ENCODE peak calls at places on chromosomes 2 and 18, in five cellular contexts. F, U, Z, E and C are unnamed samples.

GRCh38 chr2:235666240-235666781 is 172.5 kb downstream of the AGAP1 start:
- DNase-seq in F (peak), U (no peak), Z (no peak), E (peak), C (no peak)

GRCh38 chr2:46177461-46178089 is 119.6 kb upstream of the EPAS1 start:
- DNase-seq in F (no peak), U (no peak), Z (peak), E (no peak), C (no peak)

GRCh38 chr2:229084467-229084866 is 186.6 kb downstream of the PID1 start:
- DNase-seq in F (no peak), U (no peak), Z (no peak), E (no peak), C (peak)

GRCh38 chr2:75602724-75603342 is 42.1 kb upstream of the EVA1A start:
- DNase-seq in F (peak), U (no peak), Z (no peak), E (no peak), C (no peak)

GRCh38 chr2:235911633-235912032 is 256.6 kb downstream of the GBX2 start:
- DNase-seq in F (no peak), U (no peak), Z (no peak), E (no peak), C (peak)

GRCh38 chr2:141041281-141041680 is 1089.5 kb downstream of the LRP1B start:
- DNase-seq in F (no peak), U (no peak), Z (no peak), E (no peak), C (no peak)

GRCh38 chr2:173258704-173259103 is 96.0 kb upstream of the CDCA7 start:
- DNase-seq in F (no peak), U (no peak), Z (no peak), E (no peak), C (no peak)

GRCh38 chr2:215895330-215895729 is 118.0 kb downstream of the MREG start:
- DNase-seq in F (no peak), U (no peak), Z (no peak), E (no peak), C (no peak)

GRCh38 chr2:67790622-67791021 is 272.2 kb downstream of the C1D start:
- DNase-seq in F (no peak), U (no peak), Z (no peak), E (no peak), C (no peak)

GRCh38 chr2:73175663-73176204 is 26.6 kb upstream of the NOTO start:
- DNase-seq in F (no peak), U (no peak), Z (peak), E (peak), C (peak)

GRCh38 chr2:238406222-238406997 is 20.3 kb upstream of the ASB1 start:
- DNase-seq in F (no peak), U (no peak), Z (no peak), E (no peak), C (peak)

GRCh38 chr2:18611184-18611583 is 21.8 kb upstream of the NT5C1B start:
- DNase-seq in F (no peak), U (no peak), Z (no peak), E (no peak), C (no peak)

GRCh38 chr18:73462092-73462491 is 594.3 kb upstream of the NETO1 start:
- DNase-seq in F (no peak), U (no peak), Z (no peak), E (peak), C (no peak)

GRCh38 chr2:197838036-197838435 is 33.6 kb downstream of the PLCL1 start:
- DNase-seq in F (no peak), U (no peak), Z (no peak), E (no peak), C (no peak)

GRCh38 chr2:202122167-202122540 is 49.1 kb downstream of the KIAA2012 start:
- DNase-seq in F (no peak), U (no peak), Z (no peak), E (no peak), C (no peak)

GRCh38 chr2:168525020-168525419 is 68.9 kb downstream of the CERS6 start:
- DNase-seq in F (no peak), U (no peak), Z (no peak), E (no peak), C (peak)

GRCh38 chr18:79912994-79913831 is 38.2 kb downstream of the SLC66A2 start:
- DNase-seq in F (no peak), U (no peak), Z (peak), E (no peak), C (no peak)

GRCh38 chr2:205060269-205060668 is 515.0 kb downstream of the PARD3B start:
- DNase-seq in F (peak), U (no peak), Z (no peak), E (no peak), C (no peak)

GRCh38 chr2:221205103-221205502 is 367.0 kb downstream of the EPHA4 start:
- DNase-seq in F (no peak), U (no peak), Z (no peak), E (no peak), C (no peak)

GRCh38 chr18:78497641-78498040 is 482.0 kb upstream of the SALL3 start:
- DNase-seq in F (no peak), U (no peak), Z (peak), E (no peak), C (no peak)

GRCh38 chr2:209451209-209451822 is 27.5 kb downstream of the MAP2 start:
- DNase-seq in F (no peak), U (no peak), Z (no peak), E (no peak), C (no peak)

GRCh38 chr18:57793630-57793986 is 9.5 kb downstream of the ATP8B1 start:
- DNase-seq in F (no peak), U (no peak), Z (no peak), E (no peak), C (no peak)

GRCh38 chr18:59198215-59198614 is 21.7 kb upstream of the GRP start:
- DNase-seq in F (no peak), U (no peak), Z (no peak), E (no peak), C (peak)

GRCh38 chr2:168212866-168213265 is 34.5 kb downstream of the STK39 start:
- DNase-seq in F (no peak), U (no peak), Z (no peak), E (no peak), C (no peak)

GRCh38 chr2:6906165-6906751 is 11.0 kb upstream of the RNF144A start:
- DNase-seq in F (no peak), U (no peak), Z (no peak), E (no peak), C (no peak)

GRCh38 chr2:66433945-66434678 is 813 bp upstream of the MEIS1 start:
- DNase-seq in F (peak), U (no peak), Z (peak), E (peak), C (no peak)

GRCh38 chr18:79927597-79928562 is 23.6 kb downstream of the SLC66A2 start:
- DNase-seq in F (no peak), U (no peak), Z (peak), E (no peak), C (peak)

GRCh38 chr2:39266139-39266805 is 22.5 kb upstream of the CDKL4 start:
- DNase-seq in F (no peak), U (no peak), Z (no peak), E (no peak), C (no peak)

GRCh38 chr18:79317718-79318117 is 78.0 kb upstream of the NFATC1 start:
- DNase-seq in F (no peak), U (no peak), Z (no peak), E (no peak), C (no peak)

GRCh38 chr2:111209045-111209514 is 88.4 kb downstream of the BCL2L11 start:
- DNase-seq in F (no peak), U (no peak), Z (no peak), E (no peak), C (no peak)

GRCh38 chr2:216768908-216769401 is 73.6 kb upstream of the IGFBP5 start:
- DNase-seq in F (no peak), U (no peak), Z (no peak), E (no peak), C (no peak)

GRCh38 chr2:85997016-85997970 is 108.4 kb downstream of the POLR1A start:
- DNase-seq in F (no peak), U (no peak), Z (peak), E (peak), C (no peak)

GRCh38 chr2:104434363-104434792 is 419.5 kb upstream of the POU3F3 start:
- DNase-seq in F (no peak), U (no peak), Z (no peak), E (no peak), C (no peak)

GRCh38 chr18:41600693-41601391 is 354.2 kb upstream of the PIK3C3 start:
- DNase-seq in F (no peak), U (no peak), Z (no peak), E (no peak), C (no peak)

GRCh38 chr2:234564719-234565118 is 67.8 kb upstream of the ARL4C start:
- DNase-seq in F (no peak), U (no peak), Z (no peak), E (no peak), C (no peak)

GRCh38 chr2:174873457-174873856 is 109.2 kb upstream of the CHRNA1 start:
- DNase-seq in F (no peak), U (no peak), Z (no peak), E (no peak), C (no peak)

GRCh38 chr18:77205769-77206168 is 43.9 kb upstream of the GALR1 start:
- DNase-seq in F (no peak), U (no peak), Z (no peak), E (no peak), C (no peak)

GRCh38 chr18:77208969-77209368 is 40.7 kb upstream of the GALR1 start:
- DNase-seq in F (no peak), U (no peak), Z (no peak), E (peak), C (no peak)

GRCh38 chr18:77206676-77207370 is 42.8 kb upstream of the GALR1 start:
- DNase-seq in F (no peak), U (no peak), Z (no peak), E (peak), C (no peak)

GRCh38 chr18:77209587-77209986 is 40.1 kb upstream of the GALR1 start:
- DNase-seq in F (no peak), U (no peak), Z (no peak), E (no peak), C (no peak)

DNA sequence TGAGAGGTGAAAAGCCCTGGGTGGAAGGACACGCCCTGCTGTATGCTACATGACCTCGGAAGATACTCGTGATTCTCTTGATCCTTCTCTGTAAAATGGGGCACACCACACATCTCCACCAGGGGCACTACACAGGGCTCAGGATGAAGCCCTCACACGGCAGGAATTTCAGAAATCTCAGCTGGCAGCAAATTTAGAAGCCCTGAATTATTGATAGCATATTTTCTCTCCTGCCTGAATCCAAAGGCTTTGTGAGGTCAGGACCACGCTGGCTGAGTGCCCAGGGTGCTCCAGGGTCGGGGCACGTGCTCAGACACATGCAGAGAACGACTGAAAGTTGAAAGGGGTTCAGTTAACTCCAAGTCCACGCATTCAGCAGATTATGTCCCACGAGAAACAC is 42.1 kb upstream of the GALR1 start:
- DNase-seq in F (peak), U (no peak), Z (no peak), E (peak), C (peak)
- TF ChIP-seq CTCF in F (peak), U (peak), Z (peak), E (peak), C (no peak)

GRCh38 chr2:33022989-33023731 is 76.4 kb downstream of the LTBP1 start:
- DNase-seq in F (peak), U (no peak), Z (no peak), E (no peak), C (no peak)
- TF ChIP-seq POLR2A in F (no peak), U (no peak), Z (no peak), E (no peak), C (no peak)

GRCh38 chr2:97748397-97748796 is 35.0 kb downstream of the ZAP70 start:
- DNase-seq in F (peak), U (no peak), Z (peak), E (peak), C (no peak)
- TF ChIP-seq CTCF in F (peak), U (peak), Z (peak), E (peak), C (no peak)

DNA sequence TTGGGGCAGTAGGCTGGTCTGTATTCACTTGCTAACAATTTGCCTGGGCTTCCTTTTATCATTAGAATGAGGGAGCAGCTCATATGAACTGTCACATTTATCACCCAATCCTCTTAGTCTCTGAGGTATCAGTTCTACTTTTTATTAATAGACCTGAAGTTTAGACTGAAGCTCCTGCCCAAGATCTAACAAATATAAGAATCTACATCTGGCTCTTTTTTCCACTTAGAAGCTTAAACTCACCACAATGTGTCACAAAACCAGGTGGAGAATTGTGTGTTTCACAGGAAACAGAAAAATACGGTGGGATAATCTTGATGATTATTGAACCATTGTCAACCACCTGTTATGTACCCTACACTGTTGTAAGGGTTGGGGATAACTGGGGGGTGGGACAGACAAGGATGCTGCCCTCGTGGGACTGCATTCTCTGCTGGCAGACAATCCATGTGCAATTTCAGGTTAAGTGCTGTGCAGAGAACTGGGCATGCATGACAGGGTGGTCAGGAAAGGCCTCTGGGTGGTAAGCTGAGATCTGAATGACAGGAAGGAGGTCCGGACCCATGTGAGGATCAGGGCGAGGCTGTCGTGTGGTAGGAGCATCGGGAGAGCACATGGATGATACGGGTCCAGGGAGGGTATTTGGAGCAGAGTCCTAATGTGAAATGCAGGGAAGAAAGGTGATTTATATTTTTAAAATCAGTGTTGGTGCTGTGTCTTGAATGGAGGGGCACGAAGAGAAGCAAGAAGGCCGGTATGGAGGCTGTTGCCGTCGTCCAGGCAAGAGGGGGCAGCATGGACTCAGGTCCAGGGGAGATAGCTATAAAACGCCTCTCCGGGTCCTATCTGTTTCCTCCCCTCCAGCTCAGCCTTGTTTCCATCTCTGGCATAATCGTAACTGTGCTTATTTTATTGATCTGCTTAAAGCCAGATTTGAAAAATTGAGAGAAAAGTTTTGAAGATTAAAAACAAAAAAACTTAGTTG is 17.6 kb downstream of the MYL12B start:
- DNase-seq in F (no peak), U (no peak), Z (no peak), E (no peak), C (no peak)
- TF ChIP-seq POLR2A in F (no peak), U (no peak), Z (no peak), E (no peak), C (no peak)

DNA sequence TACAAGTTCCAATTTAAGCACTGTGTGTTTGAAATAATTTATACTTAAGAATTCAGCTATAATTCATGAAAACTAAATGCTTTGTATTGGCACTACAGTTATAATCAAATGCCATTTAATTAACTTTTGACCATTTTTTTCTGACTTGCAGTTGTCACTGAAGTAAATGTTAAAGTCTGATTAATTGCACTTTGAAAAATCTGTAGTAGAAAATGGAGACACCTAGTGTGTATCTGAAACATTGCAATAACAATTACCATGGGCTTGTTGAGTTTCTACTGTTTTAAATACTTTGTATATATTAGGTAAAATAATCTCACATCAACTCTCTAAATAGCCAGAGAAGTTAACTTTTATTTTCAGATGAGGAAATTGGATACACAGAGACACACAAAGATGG is 458.6 kb upstream of the FSIP2 start:
- DNase-seq in F (peak), U (no peak), Z (no peak), E (no peak), C (no peak)
- TF ChIP-seq CTCF in F (peak), U (peak), Z (no peak), E (no peak), C (no peak)

GRCh38 chr2:36966370-36967235 is at the start of gene STRN:
- DNase-seq in F (peak), U (peak), Z (peak), E (peak), C (peak)
- TF ChIP-seq POLR2A in F (peak), U (peak), Z (peak), E (peak), C (no peak)

DNA sequence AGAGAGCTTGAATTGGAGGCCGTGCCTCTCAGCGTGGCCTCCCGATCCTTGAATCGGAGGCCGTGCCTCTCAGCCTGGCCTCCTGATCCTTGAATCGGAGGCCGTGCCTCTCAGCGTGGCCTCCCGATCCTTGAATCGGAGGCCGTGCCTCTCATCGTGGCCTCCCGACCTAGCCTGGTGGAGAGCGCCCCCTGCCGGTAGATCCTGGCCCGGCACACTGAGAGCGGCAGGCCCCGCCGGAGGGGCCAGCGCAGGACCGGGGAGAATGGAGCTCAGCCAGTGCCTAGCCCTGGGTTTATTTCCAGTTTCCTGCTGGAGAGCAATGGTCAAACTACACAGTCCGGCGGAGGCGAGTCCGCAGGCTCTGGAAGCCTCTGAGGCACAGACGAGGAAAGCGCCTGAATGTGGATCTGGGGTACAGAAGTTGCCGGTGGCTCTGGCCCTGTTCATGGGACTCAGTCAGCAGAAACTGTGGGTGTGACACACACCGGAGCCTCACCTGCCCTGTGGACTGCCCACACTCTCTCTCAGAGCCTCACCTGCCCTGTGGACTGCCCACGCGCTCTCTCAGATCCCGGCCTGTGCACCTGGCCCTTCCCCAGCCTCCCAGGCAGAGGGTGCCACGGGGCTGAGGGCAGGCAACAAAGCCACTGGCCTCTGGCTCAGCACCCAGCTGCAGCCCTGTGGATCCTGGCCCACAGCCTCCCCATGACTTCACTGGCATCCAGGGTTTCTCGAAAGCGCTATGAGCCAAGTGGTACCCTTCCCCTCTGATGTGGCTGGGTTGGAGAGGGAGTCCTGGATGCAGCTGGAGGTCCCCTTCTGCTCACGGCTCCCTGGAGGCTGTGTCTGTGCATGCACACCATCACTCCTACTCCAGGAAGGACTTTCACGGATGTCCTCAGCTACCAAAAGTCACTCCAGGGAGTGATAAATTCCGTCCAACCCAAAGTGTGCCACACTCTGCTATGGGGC is 1.5 kb downstream of the IL36B start:
- DNase-seq in F (no peak), U (no peak), Z (no peak), E (no peak), C (peak)
- TF ChIP-seq CTCF in F (no peak), U (no peak), Z (no peak), E (no peak), C (no peak)